ENCODE peak calls at places on chromosomes 6 and 20, in eight cellular contexts. I is glutamatergic neuron, E is A549, K is body of pancreas, H is MM.1S, G is type B pancreatic cell, B is breast epithelium, P is HCT116. T is an unnamed sample.

GRCh38 chr20:62576815-62577214 is 65.5 kb upstream of the SLCO4A1 start:
- DNase-seq in G (no peak), H (no peak), I (no peak), K (no peak), B (no peak), P (no peak), E (no peak), T (no peak)

GRCh38 chr6:14454467-14454763 is 336.8 kb downstream of the CD83 start:
- DNase-seq in G (no peak), P (no peak), E (no peak), K (no peak), I (no peak), H (no peak), B (no peak), T (no peak)

GRCh38 chr6:146312606-146313005 is 231.0 kb upstream of the RAB32 start:
- DNase-seq in G (no peak), P (no peak), E (no peak), I (no peak), B (no peak), K (no peak), H (no peak), T (no peak)

GRCh38 chr20:57215426-57215825 is 51.0 kb downstream of the BMP7 start:
- DNase-seq in B (no peak), E (no peak), K (no peak), H (no peak), I (no peak), P (no peak), G (no peak), T (no peak)

GRCh38 chr20:11235058-11235457 is 561.3 kb upstream of the JAG1 start:
- DNase-seq in I (no peak), H (no peak), K (no peak), B (no peak), E (no peak), P (no peak), G (no peak), T (no peak)

GRCh38 chr6:81940451-81940850 is 188.0 kb upstream of the TENT5A start:
- DNase-seq in I (no peak), B (no peak), K (no peak), H (no peak), G (no peak), P (no peak), E (no peak), T (no peak)

GRCh38 chr6:16355699-16356481 is 117.5 kb downstream of the GMPR start:
- DNase-seq in G (no peak), B (no peak), P (no peak), K (no peak), I (no peak), E (no peak), H (no peak), T (no peak)

GRCh38 chr6:115945306-115945705 is 115.4 kb downstream of the FRK start:
- DNase-seq in K (no peak), E (no peak), I (no peak), P (no peak), G (no peak), B (no peak), H (no peak), T (no peak)

GRCh38 chr6:52061481-52061880 is 25.9 kb downstream of the PKHD1 start:
- DNase-seq in K (no peak), G (no peak), P (no peak), E (no peak), H (no peak), B (no peak), I (no peak), T (no peak)

GRCh38 chr6:52065621-52066020 is 21.8 kb downstream of the PKHD1 start:
- DNase-seq in H (no peak), I (no peak), E (no peak), P (no peak), G (no peak), B (no peak), K (no peak), T (no peak)

GRCh38 chr6:52059821-52060220 is 27.6 kb downstream of the PKHD1 start:
- DNase-seq in G (no peak), P (no peak), B (no peak), I (no peak), K (no peak), E (no peak), H (no peak), T (no peak)

DNA sequence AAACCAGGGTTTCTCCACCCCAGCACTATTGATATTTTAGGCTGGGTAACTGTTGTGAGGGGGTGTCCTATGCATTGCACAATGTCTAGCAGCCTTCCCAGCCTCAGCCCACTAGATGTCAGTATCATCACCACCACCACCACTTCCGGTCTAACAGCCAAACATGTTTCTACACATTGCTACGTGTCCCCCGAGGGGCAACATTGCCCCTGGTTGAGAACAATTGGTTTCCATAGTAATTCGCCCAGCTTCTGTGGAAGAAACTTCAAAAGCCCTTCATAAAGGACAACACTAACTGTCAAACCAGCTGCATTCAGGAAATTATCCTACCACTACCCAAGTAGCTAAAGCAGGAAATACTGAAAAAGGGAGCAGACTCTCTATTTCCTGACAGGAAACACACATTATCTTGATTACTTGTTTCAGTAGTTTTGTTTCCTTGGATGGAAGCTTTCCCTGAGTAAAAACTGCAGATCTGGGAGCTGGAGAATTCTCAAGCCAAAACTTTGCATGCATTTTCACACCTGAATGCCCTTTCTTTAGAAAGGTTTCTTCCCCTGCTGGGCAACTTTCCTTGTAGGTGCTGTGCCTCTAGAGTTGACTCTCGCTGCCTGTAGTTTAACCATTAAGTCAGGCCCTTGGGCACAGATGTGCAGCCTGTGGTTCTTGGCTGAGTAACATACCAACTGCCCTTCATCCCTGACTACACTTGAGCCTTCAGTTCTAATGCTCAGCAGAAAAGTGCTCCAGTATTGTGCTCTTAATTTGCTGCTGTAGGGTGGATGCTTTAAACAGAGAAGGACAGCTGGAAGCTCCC is 23.6 kb downstream of the PKHD1 start:
- DNase-seq in B (peak), E (peak), H (peak), I (peak), K (peak), P (peak), G (no peak), T (peak)
- TF ChIP-seq CTCF in B (no peak), E (no peak), H (peak), I (peak), K (peak), P (peak), G (peak), T (peak)

GRCh38 chr20:48706710-48707339 is 121.0 kb downstream of the PREX1 start:
- DNase-seq in K (no peak), P (no peak), I (no peak), E (no peak), B (no peak), H (no peak), G (no peak), T (no peak)
- TF ChIP-seq CTCF in K (no peak), P (peak), I (no peak), E (no peak), B (no peak), H (no peak), G (no peak), T (no peak)

GRCh38 chr6:87074051-87074711 is 20.7 kb downstream of the CGA start:
- DNase-seq in B (no peak), E (no peak), I (no peak), H (no peak), P (no peak), G (no peak), K (no peak), T (no peak)

GRCh38 chr6:87082160-87082721 is 12.7 kb downstream of the CGA start:
- DNase-seq in E (no peak), P (no peak), H (no peak), G (no peak), I (no peak), K (no peak), B (no peak), T (no peak)

DNA sequence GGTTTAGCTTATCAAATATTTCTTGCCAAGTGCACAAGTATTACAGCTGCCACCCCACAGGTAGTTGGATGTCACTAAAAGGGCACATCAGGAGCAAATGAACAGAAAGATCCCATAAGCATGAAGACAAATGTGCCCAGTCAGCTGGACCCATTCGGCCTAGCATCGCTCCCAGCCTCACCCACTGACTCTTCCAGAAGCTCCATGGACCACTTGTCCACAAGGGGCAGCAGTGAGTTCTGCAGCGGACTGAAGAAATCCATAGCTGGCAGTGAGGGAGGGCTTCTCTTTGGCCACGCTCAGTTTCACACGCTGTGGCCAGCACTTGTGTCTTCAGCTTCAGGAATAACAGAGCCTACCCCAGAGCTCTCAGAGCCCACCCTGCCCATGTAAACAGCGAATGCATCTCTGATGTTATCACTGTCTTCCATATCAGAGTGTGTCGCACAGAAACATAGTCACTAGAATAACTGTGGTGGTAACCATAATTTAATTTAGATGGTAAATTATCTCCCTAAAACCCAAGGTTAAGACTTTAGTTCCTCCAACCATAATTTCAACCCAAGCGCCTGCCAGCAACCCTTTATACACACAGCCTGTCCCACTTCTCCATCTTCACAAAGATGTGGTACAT is 15.8 kb downstream of the CGA start:
- DNase-seq in H (peak), I (peak), B (peak), E (peak), P (peak), K (peak), G (peak), T (peak)
- TF ChIP-seq CTCF in H (peak), I (peak), B (peak), E (peak), P (peak), K (peak), G (peak), T (peak)

DNA sequence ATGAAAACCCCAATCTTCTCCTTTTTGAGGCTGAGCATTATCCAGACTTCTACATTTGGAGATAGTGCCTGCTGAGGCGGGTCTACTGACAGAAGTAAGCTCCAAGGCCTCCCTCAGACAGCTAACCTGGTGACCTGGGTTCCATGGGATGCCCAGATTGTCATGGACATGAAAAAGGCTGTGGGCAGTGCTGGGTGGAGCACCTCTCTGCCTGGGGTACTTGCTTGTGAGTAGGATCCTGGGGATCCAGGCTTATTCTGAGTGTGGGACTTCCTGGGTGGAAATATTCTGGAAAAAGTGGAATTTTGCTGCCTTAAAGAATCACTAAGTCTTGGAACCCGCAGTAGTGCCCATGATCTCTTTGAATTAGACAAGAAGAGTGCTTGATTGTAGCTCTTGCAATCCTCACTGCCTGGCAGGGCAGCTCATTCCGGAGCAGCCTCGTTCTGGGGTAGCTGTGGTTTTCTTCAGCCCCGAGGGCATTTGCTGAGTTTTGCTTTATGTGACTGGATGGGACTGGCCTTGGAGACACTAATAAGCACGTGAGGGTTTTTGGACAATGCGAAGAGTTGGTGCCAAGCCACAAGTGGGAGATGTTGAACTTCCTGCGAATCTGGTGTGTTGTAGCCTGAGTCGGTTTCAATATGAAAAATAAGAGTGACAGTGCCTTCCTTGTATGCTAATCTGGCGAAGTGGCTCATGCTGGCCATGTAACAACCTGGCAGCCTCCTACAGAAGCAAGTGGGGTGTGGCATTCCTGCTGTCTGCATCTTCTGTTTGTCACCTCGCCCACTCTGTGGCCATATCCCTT is 28.2 kb downstream of the SNRNP48 start:
- DNase-seq in E (no peak), I (no peak), G (no peak), B (peak), H (peak), K (no peak), P (no peak), T (no peak)
- TF ChIP-seq CTCF in E (no peak), I (no peak), G (no peak), B (no peak), H (no peak), K (no peak), P (no peak), T (no peak)

GRCh38 chr6:169177516-169178196 is 76.0 kb downstream of the THBS2 start:
- DNase-seq in P (no peak), E (no peak), K (no peak), I (no peak), B (no peak), G (no peak), H (no peak), T (no peak)
- TF ChIP-seq CTCF in P (no peak), E (no peak), K (no peak), I (no peak), B (no peak), G (no peak), H (no peak), T (no peak)

GRCh38 chr6:36809933-36810844 is 29.1 kb downstream of the CPNE5 start:
- DNase-seq in K (no peak), H (no peak), E (no peak), B (no peak), I (no peak), P (no peak), G (no peak), T (no peak)
- TF ChIP-seq CTCF in K (no peak), H (no peak), E (no peak), B (no peak), I (no peak), P (peak), G (no peak), T (no peak)

GRCh38 chr6:78909391-78909790 is 42.0 kb downstream of the IRAK1BP1 start:
- DNase-seq in I (no peak), P (no peak), H (peak), B (no peak), K (no peak), G (no peak), E (no peak), T (no peak)
- TF ChIP-seq CTCF in I (no peak), P (no peak), H (no peak), B (no peak), K (no peak), G (no peak), E (no peak), T (no peak)

GRCh38 chr6:7454696-7455095 is 65.1 kb downstream of the RIOK1 start:
- DNase-seq in K (no peak), E (no peak), B (no peak), G (no peak), P (no peak), H (no peak), I (no peak), T (no peak)
- TF ChIP-seq CTCF in K (no peak), E (no peak), B (no peak), G (no peak), P (no peak), H (no peak), I (no peak), T (no peak)